ENCODE peak calls at places on chromosomes 13 and 19, in four cellular contexts. I is mesothelial cell of epicardium, U is AG09319, Z is AG09309. M is an unnamed sample.

GRCh38 chr13:52738719-52739467 is 727 bp downstream of the CNMD start:
- DNase-seq in I (peak), U (no peak), Z (no peak), M (peak)

GRCh38 chr13:99686157-99686572 is 184.9 kb downstream of the TM9SF2 start:
- DNase-seq in I (no peak), U (no peak), Z (no peak), M (no peak)

GRCh38 chr19:32253683-32254020 is 91.8 kb upstream of the ZNF507 start:
- DNase-seq in I (no peak), U (no peak), Z (no peak), M (no peak)

GRCh38 chr13:86882107-86882506 is 789.1 kb upstream of the SLITRK5 start:
- DNase-seq in I (no peak), U (no peak), Z (no peak), M (no peak)

GRCh38 chr19:1650627-1651009 is 1.8 kb downstream of the TCF3 start:
- DNase-seq in I (no peak), U (no peak), Z (no peak), M (no peak)

GRCh38 chr13:102905905-102906304 is 60.1 kb downstream of the ERCC5 start:
- DNase-seq in I (no peak), U (no peak), Z (no peak), M (no peak)

GRCh38 chr19:2049741-2050348 is 1.2 kb downstream of the MKNK2 start:
- DNase-seq in I (no peak), U (no peak), Z (no peak), M (peak)

GRCh38 chr19:40567040-40567749 is 9.5 kb upstream of the SHKBP1 start:
- DNase-seq in I (no peak), U (no peak), Z (no peak), M (no peak)

GRCh38 chr13:98802999-98803666 is 50.7 kb upstream of the SLC15A1 start:
- DNase-seq in I (no peak), U (no peak), Z (no peak), M (no peak)

GRCh38 chr13:39376088-39376487 is 226.9 kb downstream of the LHFPL6 start:
- DNase-seq in I (no peak), U (no peak), Z (no peak), M (no peak)

GRCh38 chr19:48044561-48044960 is 682 bp upstream of the CABP5 start:
- DNase-seq in I (no peak), U (no peak), Z (no peak), M (no peak)

GRCh38 chr19:37943480-37943879 is 36.5 kb downstream of the SIPA1L3 start:
- DNase-seq in I (no peak), U (no peak), Z (no peak), M (no peak)

GRCh38 chr13:33487575-33488243 is 202.2 kb upstream of the STARD13 start:
- DNase-seq in I (no peak), U (peak), Z (no peak), M (no peak)

GRCh38 chr19:55687281-55688172 is 12.5 kb downstream of the EPN1 start:
- DNase-seq in I (no peak), U (no peak), Z (no peak), M (no peak)

GRCh38 chr19:32677657-32678056 is 2.0 kb downstream of the RGS9BP start:
- DNase-seq in I (peak), U (no peak), Z (no peak), M (no peak)

GRCh38 chr13:93522486-93522885 is 295.9 kb downstream of the GPC6 start:
- DNase-seq in I (no peak), U (no peak), Z (no peak), M (no peak)

GRCh38 chr19:48711106-48711662 is 8.3 kb downstream of the MAMSTR start:
- DNase-seq in I (no peak), U (no peak), Z (no peak), M (no peak)

GRCh38 chr19:768424-768823 is 17.5 kb downstream of the MISP start:
- DNase-seq in I (no peak), U (peak), Z (peak), M (no peak)

GRCh38 chr13:33879044-33879596 is 61.2 kb downstream of the RFC3 start:
- DNase-seq in I (no peak), U (no peak), Z (no peak), M (no peak)

GRCh38 chr13:102250448-102250847 is 151.4 kb downstream of the FGF14 start:
- DNase-seq in I (no peak), U (no peak), Z (no peak), M (no peak)

GRCh38 chr19:18629166-18630088 is 7.4 kb upstream of the KLHL26 start:
- DNase-seq in I (no peak), U (no peak), Z (no peak), M (no peak)

GRCh38 chr19:12453495-12453894 is 12.7 kb upstream of the ZNF443 start:
- DNase-seq in I (no peak), U (no peak), Z (no peak), M (no peak)

GRCh38 chr19:45016388-45017314 is 15.4 kb downstream of the RELB start:
- DNase-seq in I (peak), U (peak), Z (peak), M (peak)

GRCh38 chr13:94959616-94960015 is 247.3 kb upstream of the SOX21 start:
- DNase-seq in I (no peak), U (no peak), Z (no peak), M (no peak)

M was measured in stimulated activated CD8-positive, alpha-beta memory T cell treated with anti-CD3 and anti-CD28 coated beads, Interleukin-7, amount 100 ng/mL, for 48 hours.